ENCODE peak calls at places on chromosomes 12 and 14, in ten cellular contexts. I is GM12878, Q is pancreas, N is kidney, V is fibroblast of lung, A is A549, Y is IMR-90, M is AG04450, U is spleen, D is left ventricle myocardium inferior. S is an unnamed sample.
A peak's percentile ranks its signal among the peaks of the same experiment; 100 is the strongest.

GRCh38 chr12:106274575-106275081 is 26.8 kb upstream of the CKAP4 start:
- DNase-seq in Q (peak; percentile 73), M (no peak), I (no peak), U (no peak), V (no peak), D (no peak), A (no peak), Y (no peak), N (no peak), S (no peak)

GRCh38 chr12:28830491-28830890 is 318.6 kb upstream of the FAR2 start:
- DNase-seq in Y (no peak), D (no peak), A (no peak), U (no peak), V (no peak), N (no peak), I (no peak), Q (no peak), M (no peak), S (no peak)

GRCh38 chr12:105982022-105982421 is 156.7 kb downstream of the NUAK1 start:
- DNase-seq in N (peak; percentile 49), M (no peak), Y (no peak), A (no peak), Q (no peak), U (no peak), D (peak; percentile 42), V (no peak), I (no peak), S (no peak)

GRCh38 chr14:56248442-56248841 is 130.2 kb downstream of the PELI2 start:
- DNase-seq in D (no peak), V (no peak), Q (no peak), N (no peak), U (no peak), A (no peak), Y (no peak), M (no peak), I (no peak), S (no peak)

GRCh38 chr14:101835166-101835557 is 73.7 kb downstream of the PPP2R5C start:
- DNase-seq in I (no peak), D (no peak), A (no peak), Q (no peak), M (no peak), V (no peak), U (no peak), N (no peak), Y (peak; percentile 34), S (no peak)

GRCh38 chr12:123655420-123655819 is 15.5 kb upstream of the TCTN2 start:
- DNase-seq in Q (no peak), N (no peak), Y (no peak), D (peak; percentile 55), A (no peak), U (no peak), I (peak; percentile 48), V (no peak), M (no peak), S (no peak)

GRCh38 chr12:94500831-94501567 is 41.3 kb upstream of the CEP83 start:
- DNase-seq in A (no peak), Y (no peak), D (no peak), M (no peak), N (no peak), U (no peak), I (no peak), V (no peak), Q (no peak), S (no peak)

GRCh38 chr12:2339022-2339431 is 286.2 kb downstream of the CACNA1C start:
- DNase-seq in U (no peak), Y (peak; percentile 96), A (no peak), Q (no peak), M (peak; percentile 65), V (peak; percentile 87), D (no peak), I (no peak), N (no peak), S (no peak)

GRCh38 chr12:31482816-31483215 is 108.1 kb downstream of the DENND5B start:
- DNase-seq in Y (peak; percentile 51), U (no peak), D (no peak), M (no peak), V (peak; percentile 17), N (no peak), I (no peak), A (no peak), Q (no peak), S (no peak)

GRCh38 chr12:106498056-106498455 is 84.7 kb upstream of the RFX4 start:
- DNase-seq in D (no peak), M (no peak), Q (no peak), A (no peak), I (no peak), V (peak; percentile 18), N (no peak), Y (peak; percentile 16), U (no peak), S (no peak)

GRCh38 chr14:77026166-77026929 is 2.2 kb downstream of the IRF2BPL start:
- DNase-seq in V (peak; percentile 50), Q (no peak), I (no peak), U (peak; percentile 90), M (no peak), D (peak; percentile 49), Y (peak; percentile 51), A (no peak), N (peak; percentile 87), S (no peak)

GRCh38 chr14:90611501-90611900 is 204.7 kb downstream of the TTC7B start:
- DNase-seq in M (no peak), V (no peak), I (no peak), A (no peak), U (no peak), Q (no peak), Y (no peak), N (no peak), D (no peak), S (no peak)
- H3K27ac ChIP-seq in M (no peak overlapping the region), V (no peak overlapping the region), I (no peak overlapping the region), A (no peak overlapping the region), U (no peak overlapping the region), Q (no peak overlapping the region), Y (no peak overlapping the region), N (no peak overlapping the region), D (peak overlapping the region; percentile 59), S (peak overlapping the region; percentile 11)

GRCh38 chr12:13165578-13166120 is 30.9 kb upstream of the EMP1 start:
- DNase-seq in M (no peak), U (peak; percentile 84), I (no peak), N (peak; percentile 94), A (peak; percentile 26), D (peak; percentile 54), Y (peak; percentile 78), Q (peak; percentile 63), V (peak; percentile 84), S (no peak)

GRCh38 chr12:13167906-13168305 is 28.6 kb upstream of the EMP1 start:
- DNase-seq in V (no peak), A (no peak), Q (no peak), Y (no peak), N (no peak), M (no peak), U (no peak), D (no peak), I (no peak), S (no peak)

GRCh38 chr12:13164859-13165577 is 31.5 kb upstream of the EMP1 start:
- DNase-seq in I (no peak), A (no peak), M (no peak), U (no peak), N (no peak), Y (no peak), D (no peak), V (no peak), Q (no peak), S (no peak)

GRCh38 chr12:13169255-13169654 is 27.3 kb upstream of the EMP1 start:
- DNase-seq in M (no peak), A (no peak), Y (no peak), V (no peak), D (no peak), N (no peak), I (no peak), U (no peak), Q (no peak), S (no peak)

DNA sequence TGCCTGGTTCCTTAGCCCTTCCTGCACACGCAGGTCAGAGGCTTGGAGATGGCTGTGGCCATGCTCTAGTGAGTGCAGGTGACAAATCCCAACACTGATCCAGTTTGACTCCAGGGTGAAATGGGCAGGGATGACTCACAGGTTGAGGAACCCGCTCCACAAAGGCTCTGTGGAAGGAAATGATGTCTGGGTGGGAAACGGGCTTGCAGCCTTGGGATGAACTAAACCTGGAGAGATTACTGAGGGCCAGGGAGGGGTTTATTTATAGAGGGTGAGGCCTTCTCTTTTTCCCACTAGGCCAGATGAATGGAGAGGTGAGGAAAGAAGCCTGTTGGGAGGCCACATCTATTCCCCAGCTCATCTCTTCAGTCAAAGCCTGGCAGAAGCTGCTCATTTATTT is 29.3 kb upstream of the EMP1 start:
- DNase-seq in D (no peak), Y (no peak), V (no peak), Q (no peak), M (no peak), I (no peak), A (no peak), N (peak; percentile 71), U (no peak), S (no peak)
- H3K27ac ChIP-seq in D (no peak overlapping the region), Y (no peak overlapping the region), V (no peak overlapping the region), Q (no peak overlapping the region), M (no peak overlapping the region), I (no peak overlapping the region), A (no peak overlapping the region), N (no peak overlapping the region), U (no peak overlapping the region), S (no peak overlapping the region)

GRCh38 chr14:104179564-104180129 is 41.3 kb downstream of the KIF26A start:
- DNase-seq in V (no peak), D (no peak), A (no peak), N (no peak), Q (no peak), U (no peak), Y (no peak), M (no peak), I (no peak), S (no peak)
- H3K27ac ChIP-seq in V (no peak overlapping the region), D (no peak overlapping the region), A (no peak overlapping the region), N (no peak overlapping the region), Q (no peak overlapping the region), U (no peak overlapping the region), Y (no peak overlapping the region), M (no peak overlapping the region), I (no peak overlapping the region), S (no peak overlapping the region)

GRCh38 chr12:131757111-131757510 is 46.2 kb downstream of the SFSWAP start:
- DNase-seq in D (no peak), V (no peak), I (no peak), Y (no peak), M (no peak), N (no peak), A (no peak), U (no peak), Q (no peak), S (no peak)

GRCh38 chr12:131759176-131759575 is 48.3 kb downstream of the SFSWAP start:
- DNase-seq in V (no peak), D (no peak), N (no peak), M (no peak), I (no peak), U (no peak), A (no peak), Y (no peak), Q (no peak), S (no peak)

GRCh38 chr12:131756441-131756840 is 45.6 kb downstream of the SFSWAP start:
- DNase-seq in N (no peak), M (no peak), I (no peak), D (no peak), A (no peak), Y (no peak), V (no peak), Q (no peak), U (no peak), S (no peak)

GRCh38 chr12:131755305-131756113 is 44.6 kb downstream of the SFSWAP start:
- DNase-seq in U (peak; percentile 48), A (peak; percentile 42), D (no peak), Y (peak; percentile 10), N (no peak), M (no peak), V (peak; percentile 31), I (no peak), Q (no peak), S (no peak)

GRCh38 chr12:131758016-131758739 is 47.3 kb downstream of the SFSWAP start:
- DNase-seq in V (no peak), M (no peak), U (no peak), N (no peak), Q (no peak), A (no peak), D (peak; percentile 43), Y (no peak), I (no peak), S (no peak)
- H3K27ac ChIP-seq in V (no peak overlapping the region), M (no peak overlapping the region), U (no peak overlapping the region), N (no peak overlapping the region), Q (no peak overlapping the region), A (no peak overlapping the region), D (peak overlapping the region; percentile 46), Y (no peak overlapping the region), I (no peak overlapping the region), S (no peak overlapping the region)

S was measured in substantia nigra.